ENCODE peak calls at places on chromosomes 13 and 19, in six cellular contexts. J is fibroblast of lung, V is HFF-Myc, A is stomach, Y is NT2/D1, F is heart right ventricle. I is an unnamed sample.

GRCh38 chr19:54266133-54266532 is 9.1 kb upstream of the LILRB5 start:
- DNase-seq in A (peak; percentile 79), Y (peak; percentile 78), J (peak; percentile 46), V (peak; percentile 27), F (peak; percentile 62), I (peak; percentile 3)

GRCh38 chr13:33286143-33286542 is 588 bp upstream of the STARD13 start:
- DNase-seq in J (no peak), F (no peak), V (no peak), Y (no peak), A (no peak), I (no peak)

GRCh38 chr19:45976180-45976579 is 2.5 kb upstream of the NOVA2 start:
- DNase-seq in Y (no peak), A (no peak), F (no peak), J (peak; percentile 17), V (no peak), I (no peak)

GRCh38 chr13:64855506-64855905 is 2374.6 kb downstream of the PCDH9 start:
- DNase-seq in Y (no peak), J (peak; percentile 56), A (no peak), V (peak; percentile 55), F (no peak), I (peak; percentile 38)

GRCh38 chr13:51916962-51917361 is 55.2 kb downstream of the CCDC70 start:
- DNase-seq in A (no peak), J (no peak), Y (no peak), F (no peak), V (no peak), I (no peak)

GRCh38 chr13:95492044-95492801 is 60.3 kb upstream of the CLDN10 start:
- DNase-seq in J (no peak), Y (peak; percentile 51), F (no peak), V (no peak), A (peak; percentile 38), I (no peak)

GRCh38 chr13:28679628-28680027 is 20.7 kb downstream of the POMP start:
- DNase-seq in Y (no peak), J (peak; percentile 14), V (no peak), F (no peak), A (no peak), I (no peak)

GRCh38 chr19:40285353-40286234 is 449 bp upstream of the AKT2 start:
- DNase-seq in V (peak; percentile 98), Y (peak; percentile 93), A (peak; percentile 99), J (peak; percentile 99), F (peak; percentile 99), I (peak; percentile 98)

GRCh38 chr13:26340812-26341211 is 86.9 kb downstream of the CDK8 start:
- DNase-seq in J (peak; percentile 52), V (no peak), F (no peak), A (no peak), Y (no peak), I (no peak)

DNA sequence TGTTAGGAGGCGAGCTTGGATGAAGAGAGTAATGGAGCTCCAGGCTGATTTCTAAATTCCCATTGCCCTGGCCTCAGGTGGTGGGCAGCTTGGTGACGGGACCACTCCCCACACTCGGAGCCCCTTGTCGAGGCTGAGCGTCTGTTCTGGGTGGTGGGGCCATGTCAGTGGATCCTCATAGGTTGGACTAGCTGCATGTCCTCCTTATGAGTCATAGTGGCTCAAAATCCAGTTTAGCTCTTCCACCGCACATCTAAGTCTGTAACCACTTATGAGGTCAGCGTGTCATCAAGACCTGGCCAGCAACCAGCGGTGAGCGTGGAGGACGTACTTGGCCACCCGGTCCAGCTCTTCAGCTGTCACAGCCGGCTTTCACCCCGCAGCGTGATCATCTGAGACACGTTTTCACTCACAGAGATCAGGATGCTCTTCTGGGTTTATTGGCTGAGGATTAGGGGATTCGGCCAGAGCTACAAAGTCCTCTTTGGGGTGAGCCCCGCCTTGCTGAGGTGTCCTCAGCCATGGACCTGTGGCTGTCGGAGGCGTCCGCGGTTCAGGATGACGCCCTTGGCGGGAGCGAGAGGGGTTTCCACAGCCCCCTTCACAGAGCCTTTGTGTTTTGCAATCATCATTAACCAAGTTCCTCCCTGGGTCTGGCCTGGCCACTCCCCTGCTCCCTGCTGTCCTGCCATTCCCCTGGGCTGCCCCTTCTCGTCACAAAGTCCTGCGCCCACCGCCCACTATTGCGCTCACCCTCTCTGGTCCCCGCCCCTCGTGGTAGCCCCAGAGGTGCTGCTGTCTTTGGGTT is 41.9 kb downstream of the ADPRHL1 start:
- DNase-seq in A (no peak), V (peak; percentile 93), J (peak; percentile 98), F (peak; percentile 69), Y (no peak), I (peak; percentile 95)
- H3K4me3 ChIP-seq in A (no peak overlapping the region), V (peak overlapping the region; percentile 32), J (no peak overlapping the region), F (no peak overlapping the region), Y (no peak overlapping the region), I (peak overlapping the region; percentile 33)

DNA sequence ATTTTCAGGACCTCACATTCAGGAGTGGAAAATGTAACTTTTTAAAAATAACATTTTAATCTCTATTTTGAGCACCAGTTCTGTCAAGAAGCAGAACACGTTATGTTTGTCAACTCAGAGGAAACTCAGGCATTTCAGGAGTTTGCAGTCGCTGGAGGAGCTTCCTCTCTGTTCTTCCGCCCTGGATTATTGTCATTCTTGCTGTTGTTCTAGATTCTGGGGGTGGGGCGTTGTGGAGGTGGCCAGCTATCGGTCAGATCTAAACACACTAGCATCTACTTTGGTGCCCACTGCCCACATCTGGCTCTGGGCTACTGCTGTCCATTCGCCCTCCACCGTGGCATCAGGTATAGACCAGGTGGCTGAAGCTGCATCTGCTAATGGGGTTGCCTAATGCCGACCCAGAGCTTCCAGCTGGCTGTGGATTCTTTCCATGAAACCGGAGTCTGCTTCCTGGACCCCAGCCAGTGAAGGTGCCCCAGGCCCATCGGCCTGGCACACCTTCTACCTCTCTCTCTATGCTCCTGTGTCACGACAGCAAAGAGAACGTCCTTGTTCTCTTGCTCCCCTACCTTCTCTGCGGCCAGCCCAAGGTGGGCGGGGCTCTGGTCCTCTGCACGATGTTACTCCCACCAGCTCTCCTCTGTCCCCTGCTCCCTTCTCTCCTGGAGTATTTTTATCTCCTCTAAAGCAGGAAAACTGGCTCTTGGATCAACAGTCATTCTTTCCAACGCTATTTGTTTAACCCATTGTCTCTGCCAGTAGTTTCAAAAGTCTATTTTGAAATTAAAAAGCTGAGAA is 36.6 kb upstream of the DGKH start:
- DNase-seq in F (no peak), Y (no peak), A (peak; percentile 28), J (no peak), V (no peak), I (no peak)
- H3K4me3 ChIP-seq in F (peak overlapping the region; percentile 2), Y (peak overlapping the region; percentile 26), A (peak overlapping the region; percentile 2), J (no peak overlapping the region), V (no peak overlapping the region), I (no peak overlapping the region)

GRCh38 chr13:99517984-99518383 is 16.7 kb downstream of the TM9SF2 start:
- DNase-seq in A (no peak), Y (no peak), J (no peak), V (no peak), F (no peak), I (no peak)

GRCh38 chr13:99522288-99522687 is 21.0 kb downstream of the TM9SF2 start:
- DNase-seq in F (no peak), J (no peak), V (no peak), A (no peak), Y (no peak), I (no peak)

GRCh38 chr13:99517577-99517976 is 16.3 kb downstream of the TM9SF2 start:
- DNase-seq in F (no peak), A (no peak), Y (no peak), J (no peak), V (no peak), I (no peak)

DNA sequence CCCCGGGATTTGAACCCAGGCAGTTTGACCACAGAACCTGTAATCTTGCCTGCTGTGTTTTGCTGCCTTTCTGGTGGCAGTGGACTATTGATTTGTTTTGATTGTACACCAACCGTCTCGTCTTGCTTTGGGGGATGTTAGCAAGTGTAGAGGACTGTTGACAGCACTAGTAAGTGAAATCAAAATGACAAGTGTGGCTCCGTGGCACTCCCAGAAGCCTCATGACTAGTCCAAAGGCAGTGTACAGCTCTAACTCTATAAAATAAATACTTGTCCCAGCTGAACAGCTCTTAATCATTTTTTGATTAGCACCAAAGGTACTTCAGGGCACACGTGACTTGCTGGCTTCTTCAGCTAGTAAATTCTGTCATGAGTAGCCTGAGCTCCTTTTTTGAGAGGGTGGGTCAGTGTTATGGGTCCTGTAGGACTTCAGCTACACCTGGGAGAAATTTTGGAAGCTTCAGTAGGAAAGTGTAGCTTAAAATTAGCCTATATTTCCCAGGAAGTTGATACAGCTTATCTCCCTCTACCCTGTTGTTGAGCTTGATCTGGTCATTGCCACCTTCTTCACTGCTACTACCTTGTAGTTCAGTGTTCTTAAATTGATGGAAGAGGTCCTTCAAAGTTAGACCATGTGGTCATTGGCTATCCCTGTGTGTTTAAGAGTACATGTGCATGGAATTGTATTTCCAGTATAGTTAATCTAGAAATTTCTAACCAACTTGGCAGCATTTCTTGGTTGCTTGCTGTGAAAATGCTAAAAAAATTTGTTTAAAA is 15.1 kb downstream of the TM9SF2 start:
- DNase-seq in A (no peak), F (no peak), J (no peak), V (no peak), Y (no peak), I (no peak)
- H3K4me3 ChIP-seq in A (no peak overlapping the region), F (no peak overlapping the region), J (no peak overlapping the region), V (no peak overlapping the region), Y (no peak overlapping the region), I (no peak overlapping the region)

GRCh38 chr13:97223711-97224461 is 1.8 kb downstream of the MBNL2 start:
- DNase-seq in F (peak; percentile 71), A (peak; percentile 42), Y (peak; percentile 40), J (peak; percentile 95), V (peak; percentile 74), I (peak; percentile 90)

GRCh38 chr13:97226788-97227627 is 4.9 kb downstream of the MBNL2 start:
- DNase-seq in Y (peak; percentile 49), V (no peak), J (no peak), A (peak; percentile 34), F (no peak), I (no peak)

GRCh38 chr13:97226013-97226412 is 3.9 kb downstream of the MBNL2 start:
- DNase-seq in Y (no peak), A (no peak), J (no peak), F (no peak), V (no peak), I (no peak)

GRCh38 chr13:97224544-97225324 is 2.6 kb downstream of the MBNL2 start:
- DNase-seq in V (no peak), J (peak; percentile 51), Y (no peak), F (no peak), A (peak; percentile 70), I (no peak)

GRCh38 chr13:97225533-97225932 is 3.4 kb downstream of the MBNL2 start:
- DNase-seq in A (no peak), V (no peak), Y (no peak), J (no peak), F (no peak), I (no peak)
- H3K4me3 ChIP-seq in A (peak overlapping the region; percentile 57), V (peak overlapping the region; percentile 65), Y (no peak overlapping the region), J (peak overlapping the region; percentile 86), F (peak overlapping the region; percentile 51), I (peak overlapping the region; percentile 74)